ENCODE peak calls at places on chromosomes 2 and 18, in five cellular contexts. R is right lobe of liver, S is left ventricle myocardium inferior, X is HFFc6, Q is epithelial cell of esophagus. C is an unnamed sample.
A peak's percentile ranks its signal among the peaks of the same experiment; 100 is the strongest.

GRCh38 chr2:195533771-195534642 is 123.0 kb upstream of the SLC39A10 start:
- DNase-seq in R (no peak), S (peak; percentile 29), X (peak; percentile 90), Q (peak; percentile 75), C (no peak)

GRCh38 chr2:201208563-201209252 is 25.8 kb downstream of the CASP10 start:
- DNase-seq in R (no peak), S (peak; percentile 23), X (no peak), Q (no peak), C (no peak)

GRCh38 chr2:172972005-172972619 is 103.5 kb upstream of the MAP3K20 start:
- DNase-seq in R (peak; percentile 67), S (no peak), X (peak; percentile 41), Q (peak; percentile 71), C (peak; percentile 64)

GRCh38 chr2:11822746-11823411 is 76.4 kb downstream of the LPIN1 start:
- DNase-seq in R (no peak), S (no peak), X (no peak), Q (peak; percentile 80), C (no peak)

GRCh38 chr2:236042087-236042486 is 126.1 kb downstream of the GBX2 start:
- DNase-seq in R (no peak), S (no peak), X (no peak), Q (no peak), C (no peak)

GRCh38 chr2:1455466-1455865 is 42.2 kb downstream of the TPO start:
- DNase-seq in R (no peak), S (no peak), X (peak; percentile 11), Q (no peak), C (no peak)

GRCh38 chr2:98158305-98158704 is 71.3 kb downstream of the VWA3B start:
- DNase-seq in R (no peak), S (peak; percentile 60), X (no peak), Q (no peak), C (no peak)

GRCh38 chr2:45190481-45190880 is 181.2 kb upstream of the SIX2 start:
- DNase-seq in R (no peak), S (no peak), X (no peak), Q (no peak), C (no peak)

GRCh38 chr2:73006969-73007710 is 64.4 kb downstream of the SFXN5 start:
- DNase-seq in R (no peak), S (no peak), X (no peak), Q (no peak), C (no peak)

GRCh38 chr2:47310801-47311560 is 92.0 kb upstream of the MSH2 start:
- DNase-seq in R (no peak), S (peak; percentile 55), X (no peak), Q (peak; percentile 19), C (no peak)

GRCh38 chr2:108297436-108298141 is 8.9 kb downstream of the SULT1C2 start:
- DNase-seq in R (no peak), S (no peak), X (peak; percentile 74), Q (peak; percentile 86), C (no peak)

GRCh38 chr2:227447606-227448005 is 24.4 kb upstream of the AGFG1 start:
- DNase-seq in R (no peak), S (no peak), X (peak; percentile 83), Q (no peak), C (no peak)

GRCh38 chr2:203808041-203808750 is 59.4 kb upstream of the CTLA4 start:
- DNase-seq in R (no peak), S (no peak), X (peak; percentile 92), Q (peak; percentile 34), C (no peak)

GRCh38 chr2:200777275-200777674 is 34.4 kb upstream of the BZW1 start:
- DNase-seq in R (no peak), S (no peak), X (peak; percentile 21), Q (peak; percentile 46), C (no peak)

GRCh38 chr2:28400434-28400833 is 7.8 kb downstream of the FOSL2 start:
- DNase-seq in R (peak; percentile 26), S (no peak), X (no peak), Q (no peak), C (no peak)

GRCh38 chr2:118764855-118765254 is 82.6 kb downstream of the EN1 start:
- DNase-seq in R (no peak), S (no peak), X (no peak), Q (no peak), C (no peak)

GRCh38 chr2:237264480-237265219 is 149.3 kb downstream of the COL6A3 start:
- DNase-seq in R (no peak), S (no peak), X (peak; percentile 63), Q (peak; percentile 72), C (no peak)

GRCh38 chr2:62415019-62415431 is 91.0 kb downstream of the TMEM17 start:
- DNase-seq in R (no peak), S (no peak), X (no peak), Q (no peak), C (peak; percentile 58)

GRCh38 chr2:101173707-101174295 is 22.6 kb upstream of the TBC1D8 start:
- DNase-seq in R (no peak), S (no peak), X (no peak), Q (no peak), C (no peak)

GRCh38 chr2:118123561-118124232 is 35.4 kb downstream of the INSIG2 start:
- DNase-seq in R (no peak), S (no peak), X (peak; percentile 96), Q (peak; percentile 97), C (no peak)

GRCh38 chr2:153944775-153945174 is 73.1 kb downstream of the GALNT13 start:
- DNase-seq in R (no peak), S (no peak), X (no peak), Q (no peak), C (no peak)

GRCh38 chr18:35502062-35502461 is 4.3 kb upstream of the INO80C start:
- DNase-seq in R (no peak), S (no peak), X (no peak), Q (peak; percentile 92), C (no peak)

GRCh38 chr18:74898965-74899364 is 301.3 kb downstream of the ZNF407 start:
- DNase-seq in R (no peak), S (no peak), X (peak; percentile 33), Q (peak; percentile 70), C (no peak)

GRCh38 chr2:225017713-225018112 is 24.6 kb downstream of the DOCK10 start:
- DNase-seq in R (peak; percentile 52), S (no peak), X (no peak), Q (no peak), C (no peak)

GRCh38 chr2:118319271-118319684 is 231.0 kb downstream of the INSIG2 start:
- DNase-seq in R (peak; percentile 75), S (no peak), X (no peak), Q (no peak), C (no peak)

GRCh38 chr2:60519259-60519863 is 34.1 kb downstream of the BCL11A start:
- DNase-seq in R (no peak), S (no peak), X (no peak), Q (peak; percentile 53), C (no peak)

GRCh38 chr18:68484241-68484640 is 230.7 kb downstream of the TMX3 start:
- DNase-seq in R (no peak), S (no peak), X (no peak), Q (peak; percentile 51), C (no peak)

GRCh38 chr2:19878268-19879046 is 23.3 kb downstream of the TTC32 start:
- DNase-seq in R (no peak), S (no peak), X (no peak), Q (no peak), C (no peak)

GRCh38 chr18:9649164-9649540 is 34.8 kb upstream of the PPP4R1 start:
- DNase-seq in R (no peak), S (no peak), X (no peak), Q (no peak), C (no peak)

GRCh38 chr2:3805120-3805519 is 101.7 kb downstream of the DCDC2C start:
- DNase-seq in R (peak; percentile 63), S (no peak), X (no peak), Q (peak; percentile 23), C (no peak)

GRCh38 chr18:51569153-51569552 is 371.7 kb upstream of the MEX3C start:
- DNase-seq in R (no peak), S (no peak), X (no peak), Q (no peak), C (no peak)

GRCh38 chr18:45379903-45380302 is 235.4 kb upstream of the SLC14A2 start:
- DNase-seq in R (no peak), S (no peak), X (no peak), Q (peak; percentile 41), C (no peak)

GRCh38 chr2:154484338-154485099 is 214.0 kb upstream of the KCNJ3 start:
- DNase-seq in R (no peak), S (no peak), X (no peak), Q (peak; percentile 37), C (no peak)

GRCh38 chr2:26629346-26629630 is 11.9 kb downstream of the CIB4 start:
- DNase-seq in R (no peak), S (no peak), X (no peak), Q (no peak), C (no peak)

DNA sequence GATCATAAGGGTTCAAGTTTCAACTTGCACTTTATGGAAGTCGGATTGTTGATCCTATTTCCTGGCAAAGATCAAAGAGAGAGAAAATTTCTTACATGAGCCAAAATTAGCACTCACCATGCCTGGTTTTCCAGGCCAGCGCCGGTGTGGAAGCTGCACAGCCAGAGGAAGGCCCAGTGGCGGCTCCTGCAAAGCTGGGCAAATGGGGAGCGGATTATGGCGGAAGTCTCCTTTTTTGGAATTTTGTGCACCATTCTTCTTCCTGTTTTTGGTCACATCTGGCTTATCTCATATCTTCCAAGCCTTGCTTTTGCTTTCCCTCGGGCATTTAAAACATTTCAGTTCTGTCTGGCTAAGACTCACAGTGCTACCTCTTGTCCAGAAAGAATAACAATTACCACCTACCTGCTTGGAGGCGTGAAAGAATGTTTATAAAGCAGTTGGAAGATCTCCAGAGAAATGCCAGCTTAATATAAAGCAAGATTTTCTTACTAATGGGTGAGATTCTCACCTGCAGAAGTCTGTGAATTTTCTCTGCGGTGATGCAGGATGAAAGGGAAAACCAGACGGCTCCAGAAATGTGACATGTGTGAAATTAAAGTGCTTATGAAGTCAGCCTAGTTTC is 94.3 kb downstream of the ASAP2 start:
- DNase-seq in R (no peak), S (no peak), X (no peak), Q (peak; percentile 35), C (no peak)
- TF ChIP-seq CTCF in R (no peak), S (no peak), X (no peak), Q (no peak), C (no peak)

DNA sequence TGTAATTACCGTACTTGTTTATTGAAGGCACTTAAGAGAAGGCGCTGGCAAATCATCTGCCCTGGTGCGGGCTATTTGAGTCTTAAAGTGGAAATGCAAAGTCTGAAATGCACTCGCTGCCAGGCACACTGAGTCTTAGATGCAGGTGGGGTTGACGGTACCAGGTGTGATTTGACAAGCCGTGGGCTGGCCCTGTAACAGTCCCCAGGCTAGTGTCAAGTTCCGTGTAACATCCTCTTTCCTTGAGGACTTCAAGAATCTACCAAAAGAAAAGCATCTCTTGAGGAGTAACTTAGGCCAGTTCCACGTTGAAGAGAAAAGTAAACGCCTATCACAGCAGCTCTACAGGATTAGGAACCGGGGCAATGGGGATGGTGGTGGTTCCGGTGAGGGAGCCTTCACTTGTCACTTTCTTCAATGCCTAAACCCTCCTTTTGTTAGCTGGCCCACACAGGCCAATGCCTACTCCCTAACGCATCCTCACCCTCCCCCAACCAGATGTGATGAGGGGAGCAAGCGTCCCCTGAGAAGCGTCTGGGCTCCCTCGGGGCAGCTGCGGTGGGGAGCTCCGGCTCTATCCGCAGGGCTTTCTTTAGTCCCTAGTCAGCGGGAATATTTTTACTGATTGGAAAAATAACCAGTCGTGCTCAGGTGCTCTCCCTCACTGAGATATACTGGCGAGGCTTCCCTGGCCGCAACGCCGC is 1.5 kb upstream of the UGP2 start:
- DNase-seq in R (no peak), S (no peak), X (no peak), Q (peak; percentile 26), C (peak; percentile 24)
- TF ChIP-seq CTCF in R (no peak), S (peak; percentile 20), X (no peak), Q (no peak), C (no peak)

GRCh38 chr2:207115715-207116364 is 49.9 kb downstream of the KLF7 start:
- DNase-seq in R (no peak), S (peak; percentile 31), X (no peak), Q (peak; percentile 43), C (no peak)
- TF ChIP-seq CTCF in R (no peak), S (peak; percentile 47), X (no peak), Q (peak; percentile 18), C (no peak)

GRCh38 chr2:177029501-177029900 is 183.1 kb upstream of the HNRNPA3 start:
- DNase-seq in R (no peak), S (no peak), X (no peak), Q (peak; percentile 30), C (no peak)
- TF ChIP-seq CTCF in R (no peak), S (no peak), X (no peak), Q (peak; percentile 37), C (no peak)